ENCODE peak calls at places on chromosomes 6 and 20, in six cellular contexts. C, S, I, G, K and V are unnamed samples.

GRCh38 chr6:626236-626635 is 30.7 kb downstream of the HUS1B start:
- DNase-seq in C (no peak), I (no peak), G (peak), S (no peak), K (no peak), V (peak)

GRCh38 chr6:41088451-41088850 is 15.7 kb downstream of the NFYA start:
- DNase-seq in C (no peak), S (no peak), I (no peak), G (no peak), K (no peak), V (no peak)

GRCh38 chr6:130233332-130233731 is 10.6 kb upstream of the SAMD3 start:
- DNase-seq in S (no peak), C (no peak), G (no peak), K (peak), I (no peak), V (peak)

GRCh38 chr6:36684447-36684812 is 5.9 kb downstream of the CDKN1A start:
- DNase-seq in G (no peak), C (no peak), K (no peak), I (no peak), S (no peak), V (no peak)

GRCh38 chr6:20564269-20564668 is 30.0 kb downstream of the CDKAL1 start:
- DNase-seq in C (no peak), K (peak), I (no peak), G (no peak), S (no peak), V (peak)

GRCh38 chr20:32207626-32208498 is at the start of the genes PLAGL2 and POFUT1:
- DNase-seq in I (peak), G (peak), C (peak), K (peak), S (peak), V (peak)

GRCh38 chr20:12199703-12200102 is 282.0 kb downstream of the BTBD3 start:
- DNase-seq in G (no peak), K (no peak), C (no peak), S (no peak), I (no peak), V (no peak)

GRCh38 chr6:9335470-9335869 is 900.1 kb upstream of the SLC35B3 start:
- DNase-seq in K (no peak), S (no peak), C (no peak), I (no peak), G (no peak), V (no peak)

GRCh38 chr6:2909718-2910117 is 6.6 kb upstream of the SERPINB9 start:
- DNase-seq in K (no peak), C (no peak), G (no peak), S (no peak), I (no peak), V (no peak)

GRCh38 chr6:131023834-131024504 is 39.1 kb downstream of the EPB41L2 start:
- DNase-seq in C (no peak), K (peak), I (no peak), G (no peak), S (no peak), V (peak)